ENCODE peak calls at places on chromosome 11, in four cellular contexts. R, U, Q and E are unnamed samples.

GRCh38 chr11:12512826-12513395 is 135.5 kb downstream of the PARVA start:
- DNase-seq in U (no peak), R (peak), Q (no peak), E (no peak)

GRCh38 chr11:75523189-75523588 is 2.6 kb downstream of the GDPD5 start:
- DNase-seq in Q (no peak), U (no peak), R (no peak), E (no peak)

GRCh38 chr11:1204381-1205101 is 18.3 kb upstream of the MUC5B start:
- DNase-seq in U (peak), R (no peak), Q (peak), E (no peak)

GRCh38 chr11:32034149-32034548 is 56.7 kb upstream of the RCN1 start:
- DNase-seq in R (no peak), U (no peak), Q (no peak), E (peak)

GRCh38 chr11:45982656-45983470 is 60.4 kb downstream of the LARGE2 start:
- DNase-seq in R (peak), U (peak), Q (no peak), E (peak)

GRCh38 chr11:126007263-126007662 is 55.4 kb downstream of the CDON start:
- DNase-seq in Q (no peak), U (no peak), R (peak), E (peak)

GRCh38 chr11:2302844-2303626 is 1.2 kb downstream of the TSPAN32 start:
- DNase-seq in U (peak), Q (peak), R (no peak), E (no peak)

GRCh38 chr11:32391965-32392553 is 43.3 kb downstream of the WT1 start:
- DNase-seq in U (no peak), R (no peak), Q (no peak), E (peak)

GRCh38 chr11:36150986-36151385 is 138.2 kb downstream of the COMMD9 start:
- DNase-seq in U (no peak), R (no peak), Q (no peak), E (no peak)

GRCh38 chr11:15107730-15108515 is 6.8 kb upstream of the INSC start:
- DNase-seq in R (no peak), Q (no peak), U (no peak), E (peak)

GRCh38 chr11:10305964-10306918 is 1.4 kb downstream of the ADM start:
- DNase-seq in Q (peak), U (peak), R (peak), E (no peak)

GRCh38 chr11:12410006-12410728 is 32.8 kb downstream of the PARVA start:
- DNase-seq in U (peak), Q (no peak), R (peak), E (peak)

GRCh38 chr11:57320067-57320718 is 4.6 kb downstream of the TNKS1BP1 start:
- DNase-seq in U (no peak), Q (no peak), R (no peak), E (no peak)

GRCh38 chr11:25576320-25576719 is 755.6 kb upstream of the ANO3 start:
- DNase-seq in Q (no peak), R (no peak), U (no peak), E (no peak)

GRCh38 chr11:64238076-64238475 is 2.8 kb upstream of the FKBP2 start:
- DNase-seq in U (peak), R (no peak), Q (no peak), E (no peak)

GRCh38 chr11:20008190-20008801 is 152.0 kb downstream of the DBX1 start:
- DNase-seq in U (no peak), R (no peak), Q (no peak), E (no peak)

GRCh38 chr11:69297225-69297925 is 3.4 kb downstream of the MYEOV start:
- DNase-seq in R (peak), Q (peak), U (peak), E (peak)
- H3K27ac ChIP-seq in R (peak), Q (peak), U (no peak), E (peak)

GRCh38 chr11:94813436-94813720 is 45.2 kb downstream of the AMOTL1 start:
- DNase-seq in Q (no peak), R (no peak), U (no peak), E (no peak)
- H3K27ac ChIP-seq in Q (no peak), R (no peak), U (no peak), E (peak)

GRCh38 chr11:47489395-47489755 is 40.4 kb upstream of the RAPSN start:
- DNase-seq in U (no peak), Q (no peak), R (no peak), E (peak)

GRCh38 chr11:47488111-47488510 is 39.2 kb upstream of the RAPSN start:
- DNase-seq in Q (no peak), U (no peak), R (no peak), E (no peak)

GRCh38 chr11:47485112-47485511 is 36.2 kb upstream of the RAPSN start:
- DNase-seq in Q (no peak), U (no peak), R (no peak), E (no peak)

GRCh38 chr11:47487421-47487820 is 38.5 kb upstream of the RAPSN start:
- DNase-seq in Q (no peak), R (no peak), U (no peak), E (no peak)

DNA sequence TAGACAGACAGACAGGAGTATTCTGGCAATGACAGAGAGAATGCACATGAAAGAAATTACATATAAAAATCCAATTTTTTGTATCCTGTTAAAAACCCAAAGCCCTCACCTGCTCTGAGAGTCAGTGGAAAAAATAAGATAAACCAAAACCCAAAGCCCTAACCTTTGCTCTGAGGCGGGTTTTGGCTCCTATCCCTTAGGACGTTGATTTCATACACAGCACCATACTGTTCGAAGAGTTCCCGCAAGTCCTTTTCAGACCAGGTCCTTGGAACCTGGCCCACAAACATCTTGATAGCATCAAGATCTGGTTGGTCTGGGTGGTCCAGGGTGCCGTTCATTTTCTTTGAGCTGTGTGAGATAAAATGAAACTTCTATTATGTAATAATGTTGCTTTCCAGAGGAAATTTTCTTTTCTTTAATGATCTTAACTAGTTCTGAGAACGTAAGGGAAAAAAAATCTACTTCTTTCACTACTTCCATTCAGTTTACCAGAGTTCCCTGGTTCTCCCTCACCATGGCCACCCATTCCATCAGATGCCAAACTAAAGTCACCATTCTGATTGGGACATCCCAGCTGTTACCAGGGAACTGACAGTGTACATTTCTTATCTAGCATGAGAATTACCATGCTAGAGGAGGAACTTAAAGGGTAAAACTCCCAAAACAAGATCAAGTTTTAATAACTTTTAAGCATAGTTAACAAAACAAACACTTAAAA is 39.9 kb upstream of the RAPSN start:
- DNase-seq in R (no peak), U (no peak), Q (no peak), E (no peak)
- H3K27ac ChIP-seq in R (no peak), U (no peak), Q (peak), E (no peak)

GRCh38 chr11:86592047-86592564 is 80.3 kb downstream of the ME3 start:
- DNase-seq in R (peak), U (no peak), Q (no peak), E (peak)

GRCh38 chr11:86591631-86592030 is 80.8 kb downstream of the ME3 start:
- DNase-seq in Q (no peak), U (no peak), R (no peak), E (peak)

GRCh38 chr11:86593833-86594232 is 78.6 kb downstream of the ME3 start:
- DNase-seq in R (peak), Q (no peak), U (no peak), E (no peak)

GRCh38 chr11:86594746-86595145 is 77.7 kb downstream of the ME3 start:
- DNase-seq in U (no peak), R (peak), Q (no peak), E (peak)

DNA sequence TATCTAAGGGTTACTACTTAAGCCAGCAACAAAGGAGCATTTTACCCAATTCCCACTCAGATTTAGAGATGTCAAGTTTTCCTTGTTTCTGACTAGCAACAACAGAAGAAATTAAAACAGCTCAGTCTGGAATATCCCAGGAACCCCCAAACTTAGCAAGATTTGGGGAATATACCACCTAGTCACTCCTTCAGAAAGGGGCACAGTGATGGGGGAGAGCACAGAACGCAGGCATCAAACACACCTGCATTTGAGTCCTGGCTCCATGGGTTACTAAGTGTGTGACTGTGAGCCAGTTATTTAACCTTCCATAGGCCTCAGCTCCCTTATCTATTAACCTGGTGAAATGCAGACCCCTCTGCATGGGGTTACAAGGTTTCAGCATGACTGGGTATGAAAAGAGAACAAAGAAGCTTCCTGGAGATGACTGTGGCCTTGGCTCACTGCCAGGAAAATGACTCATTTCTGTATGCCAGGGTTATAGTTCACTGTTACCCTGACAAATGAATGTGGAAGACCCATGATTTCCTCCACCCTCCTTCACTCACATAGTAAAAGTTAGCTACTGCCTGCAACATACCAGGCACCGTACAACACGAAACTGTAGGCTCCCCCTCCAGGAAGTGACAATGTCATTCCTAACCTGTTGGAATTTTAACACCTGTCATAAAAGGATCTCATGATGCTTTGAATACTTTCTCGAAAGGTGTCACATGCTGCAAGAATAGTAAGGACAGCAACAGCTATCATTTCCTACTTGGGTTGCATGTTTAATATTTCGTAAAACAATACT is 79.6 kb downstream of the ME3 start:
- DNase-seq in U (no peak), R (peak), Q (peak), E (peak)
- H3K27ac ChIP-seq in U (no peak), R (peak), Q (peak), E (peak)